ENCODE peak calls at places on chromosomes 12 and 14, in eight cellular contexts. U, Z, K, I, R, L, W and M are unnamed samples.

GRCh38 chr12:27571463-27571862 is 47.5 kb downstream of the PPFIBP1 start:
- DNase-seq in U (no peak), Z (no peak), K (no peak), I (no peak), R (no peak), L (no peak), W (no peak), M (no peak)

GRCh38 chr14:22646570-22647254 is 2.6 kb upstream of the OR6J1 start:
- DNase-seq in U (no peak), Z (no peak), K (no peak), I (no peak), R (no peak), L (no peak), W (no peak), M (no peak)

GRCh38 chr14:34043627-34044372 is 92.9 kb upstream of the EGLN3 start:
- DNase-seq in U (peak; percentile 67), Z (no peak), K (no peak), I (no peak), R (no peak), L (no peak), W (no peak), M (no peak)

GRCh38 chr14:63666326-63666725 is 24.7 kb upstream of the WDR89 start:
- DNase-seq in U (no peak), Z (no peak), K (no peak), I (no peak), R (no peak), L (no peak), W (no peak), M (no peak)

GRCh38 chr12:76337583-76337982 is 10.6 kb downstream of the BBS10 start:
- DNase-seq in U (no peak), Z (no peak), K (no peak), I (no peak), R (no peak), L (no peak), W (no peak), M (no peak)

GRCh38 chr14:88359500-88359899 is 26.0 kb upstream of the SPATA7 start:
- DNase-seq in U (no peak), Z (no peak), K (no peak), I (no peak), R (no peak), L (no peak), W (no peak), M (no peak)

GRCh38 chr12:1425396-1425729 is 169.0 kb downstream of the FBXL14 start:
- DNase-seq in U (no peak), Z (no peak), K (no peak), I (no peak), R (no peak), L (no peak), W (no peak), M (no peak)

GRCh38 chr12:42299392-42300308 is 26.2 kb downstream of the ZCRB1 start:
- DNase-seq in U (no peak), Z (no peak), K (no peak), I (no peak), R (no peak), L (no peak), W (no peak), M (no peak)

GRCh38 chr12:32390572-32391219 is 8.7 kb upstream of the FGD4 start:
- DNase-seq in U (no peak), Z (peak; percentile 46), K (peak; percentile 73), I (peak; percentile 57), R (no peak), L (peak; percentile 52), W (no peak), M (no peak)

GRCh38 chr12:66612053-66612775 is 66.7 kb downstream of the GRIP1 start:
- DNase-seq in U (no peak), Z (no peak), K (no peak), I (no peak), R (no peak), L (no peak), W (no peak), M (no peak)

GRCh38 chr12:74647241-74647640 is 109.6 kb downstream of the ATXN7L3B start:
- DNase-seq in U (no peak), Z (no peak), K (no peak), I (no peak), R (no peak), L (no peak), W (no peak), M (no peak)

GRCh38 chr14:95233702-95234241 is 76.4 kb upstream of the DICER1 start:
- DNase-seq in U (no peak), Z (peak; percentile 61), K (no peak), I (no peak), R (no peak), L (no peak), W (peak; percentile 76), M (no peak)

GRCh38 chr12:97006585-97006984 is 99.5 kb downstream of the NEDD1 start:
- DNase-seq in U (no peak), Z (no peak), K (no peak), I (no peak), R (no peak), L (no peak), W (no peak), M (no peak)

GRCh38 chr14:103207404-103208072 is 84.3 kb downstream of the TNFAIP2 start:
- DNase-seq in U (no peak), Z (no peak), K (peak; percentile 83), I (peak; percentile 39), R (no peak), L (peak; percentile 79), W (no peak), M (no peak)

GRCh38 chr14:54683882-54684794 is 117.2 kb downstream of the SAMD4A start:
- DNase-seq in U (no peak), Z (peak; percentile 37), K (peak; percentile 51), I (no peak), R (peak; percentile 23), L (peak; percentile 66), W (peak; percentile 77), M (no peak)

GRCh38 chr14:100747021-100747586 is 20.4 kb downstream of the DLK1 start:
- DNase-seq in U (peak; percentile 51), Z (no peak), K (no peak), I (no peak), R (no peak), L (no peak), W (peak; percentile 7), M (no peak)

GRCh38 chr12:129372348-129372747 is 519.1 kb downstream of the GLT1D1 start:
- DNase-seq in U (no peak), Z (no peak), K (no peak), I (no peak), R (no peak), L (no peak), W (no peak), M (no peak)

GRCh38 chr12:103827800-103828440 is 13.1 kb downstream of the NT5DC3 start:
- DNase-seq in U (no peak), Z (no peak), K (no peak), I (no peak), R (no peak), L (no peak), W (no peak), M (no peak)

GRCh38 chr12:69694123-69694522 is 5.0 kb downstream of the BEST3 start:
- DNase-seq in U (no peak), Z (no peak), K (no peak), I (no peak), R (no peak), L (no peak), W (no peak), M (no peak)
- TF ChIP-seq EP300 in U (no peak), Z (no peak), K (no peak), I (no peak), R (no peak), L (no peak), W (no peak), M (no peak)

GRCh38 chr12:9960613-9961012 is 10.6 kb upstream of the CLEC12A start:
- DNase-seq in U (no peak), Z (no peak), K (no peak), I (no peak), R (no peak), L (no peak), W (no peak), M (no peak)

GRCh38 chr12:9961901-9962300 is 9.3 kb upstream of the CLEC12A start:
- DNase-seq in U (no peak), Z (no peak), K (no peak), I (no peak), R (no peak), L (no peak), W (no peak), M (no peak)

GRCh38 chr12:9957834-9958233 is 13.4 kb upstream of the CLEC12A start:
- DNase-seq in U (no peak), Z (no peak), K (no peak), I (no peak), R (no peak), L (no peak), W (no peak), M (no peak)

GRCh38 chr12:9961106-9961505 is 10.1 kb upstream of the CLEC12A start:
- DNase-seq in U (no peak), Z (no peak), K (no peak), I (no peak), R (no peak), L (no peak), W (no peak), M (no peak)
- TF ChIP-seq EP300 in U (no peak), Z (no peak), K (no peak), I (no peak), R (no peak), L (no peak), W (no peak), M (no peak)

DNA sequence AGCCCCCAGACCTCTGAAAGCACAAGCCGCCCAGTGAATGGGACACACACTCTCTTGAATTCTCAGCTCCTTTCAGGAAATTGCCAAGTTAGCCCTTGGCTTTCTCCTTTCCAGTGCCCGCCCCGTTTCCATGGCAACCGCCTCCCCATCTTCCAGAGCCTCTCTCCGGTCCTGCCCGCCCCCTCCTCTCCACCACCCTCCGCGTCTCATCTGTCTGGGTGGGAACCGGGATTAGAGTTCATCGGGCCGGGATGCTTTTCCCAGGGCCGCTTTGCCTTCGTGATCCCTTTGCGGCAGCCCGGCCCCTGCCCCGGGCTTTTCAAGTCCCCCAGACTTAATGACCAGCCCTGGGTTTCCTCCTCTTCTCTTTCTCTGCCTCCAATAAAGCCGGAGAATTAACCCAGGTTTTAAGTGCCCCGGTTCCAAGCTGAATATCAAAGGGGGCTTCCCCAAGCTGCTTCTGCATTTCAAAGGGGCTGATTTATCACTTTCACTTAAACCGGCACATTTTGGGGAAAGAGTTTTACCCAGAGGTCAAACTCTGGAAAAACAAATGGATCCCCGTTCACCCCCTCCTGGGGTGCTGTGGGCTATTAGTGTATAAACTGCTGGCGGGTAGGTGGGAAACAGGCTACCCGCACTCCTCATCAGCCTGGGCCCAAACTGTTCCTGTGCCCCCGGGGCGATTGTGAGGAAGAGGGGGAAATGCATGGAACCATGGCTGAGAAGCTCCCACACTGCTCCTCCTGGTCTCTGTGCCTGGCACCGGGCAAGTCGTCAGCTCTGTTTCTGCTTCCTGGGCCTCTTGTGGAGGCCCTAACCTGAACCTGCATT is 101.6 kb downstream of the ZFP36L1 start:
- DNase-seq in U (no peak), Z (no peak), K (no peak), I (no peak), R (no peak), L (peak; percentile 82), W (no peak), M (no peak)
- TF ChIP-seq EP300 in U (no peak), Z (no peak), K (no peak), I (no peak), R (no peak), L (no peak), W (no peak), M (no peak)

DNA sequence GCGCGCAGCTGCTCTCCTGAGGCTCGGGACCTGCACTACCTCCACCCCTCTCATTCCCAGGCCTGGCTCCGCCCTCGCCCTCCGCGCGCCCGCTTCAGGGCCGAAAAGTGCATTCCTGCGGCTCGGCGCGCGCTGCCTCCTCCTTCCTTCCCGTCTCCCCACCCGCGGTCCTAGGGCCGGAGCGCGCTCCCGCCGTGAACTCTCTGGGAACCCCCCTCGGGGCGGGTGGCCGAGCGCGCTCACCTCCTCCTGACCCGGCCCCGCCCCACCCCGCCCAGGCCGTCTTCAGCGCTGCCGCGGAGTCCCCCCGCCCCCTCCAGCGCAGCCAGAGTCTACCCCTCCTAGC is 11.2 kb downstream of the RARG start:
- DNase-seq in U (peak; percentile 98), Z (peak; percentile 92), K (peak; percentile 94), I (peak; percentile 89), R (no peak), L (peak; percentile 94), W (peak; percentile 77), M (peak; percentile 97)
- TF ChIP-seq EP300 in U (no peak), Z (no peak), K (no peak), I (no peak), R (no peak), L (no peak), W (peak; percentile 72), M (no peak)